ENCODE peak calls at places on chromosomes 1 and 21, in ten cellular contexts. J is Peyer's patch, G is fibroblast of lung, X is left ventricle myocardium inferior, D is AG04450, Q is thyroid gland, U is A549, Z is MM.1S, O is GM12865, S is stomach. E is an unnamed sample.

GRCh38 chr1:113536182-113536780 is 146.0 kb downstream of the MAGI3 start:
- DNase-seq in J (no peak), G (peak), X (no peak), D (no peak), Q (no peak), U (no peak), Z (no peak), O (no peak), S (no peak), E (no peak)

GRCh38 chr1:163410073-163410522 is 88.3 kb downstream of the NUF2 start:
- DNase-seq in J (peak), G (peak), X (no peak), D (peak), Q (peak), U (peak), Z (peak), O (peak), S (peak), E (peak)

GRCh38 chr1:187261637-187262036 is 432.9 kb downstream of the PLA2G4A start:
- DNase-seq in J (no peak), G (peak), X (no peak), D (peak), Q (no peak), U (no peak), Z (no peak), O (no peak), S (no peak), E (no peak)

GRCh38 chr1:54471588-54471987 is 65.4 kb upstream of the SSBP3 start:
- DNase-seq in J (no peak), G (no peak), X (no peak), D (no peak), Q (no peak), U (no peak), Z (no peak), O (no peak), S (no peak), E (no peak)

GRCh38 chr1:201711811-201712210 is 117.1 kb upstream of the IPO9 start:
- DNase-seq in J (no peak), G (peak), X (no peak), D (no peak), Q (no peak), U (no peak), Z (no peak), O (no peak), S (no peak), E (no peak)

GRCh38 chr1:93471284-93471683 is 23.4 kb downstream of the FNBP1L start:
- DNase-seq in J (no peak), G (no peak), X (no peak), D (no peak), Q (no peak), U (no peak), Z (no peak), O (no peak), S (no peak), E (no peak)

GRCh38 chr1:53617382-53618217 is 121.4 kb downstream of the GLIS1 start:
- DNase-seq in J (peak), G (peak), X (no peak), D (peak), Q (no peak), U (no peak), Z (no peak), O (no peak), S (peak), E (no peak)

GRCh38 chr1:204461331-204462228 is 33.0 kb downstream of the PIK3C2B start:
- DNase-seq in J (peak), G (no peak), X (peak), D (no peak), Q (no peak), U (no peak), Z (no peak), O (peak), S (no peak), E (no peak)

GRCh38 chr1:59116920-59117542 is 179.9 kb upstream of the FGGY start:
- DNase-seq in J (no peak), G (peak), X (no peak), D (no peak), Q (no peak), U (no peak), Z (no peak), O (no peak), S (no peak), E (no peak)

GRCh38 chr1:113138778-113139177 is 65.8 kb downstream of the LRIG2 start:
- DNase-seq in J (no peak), G (no peak), X (no peak), D (no peak), Q (no peak), U (no peak), Z (no peak), O (no peak), S (no peak), E (no peak)

GRCh38 chr1:90223401-90223800 is 228.5 kb downstream of the ZNF326 start:
- DNase-seq in J (no peak), G (no peak), X (no peak), D (no peak), Q (no peak), U (no peak), Z (no peak), O (no peak), S (no peak), E (no peak)

GRCh38 chr1:163897401-163898169 is 575.8 kb downstream of the NUF2 start:
- DNase-seq in J (no peak), G (peak), X (peak), D (no peak), Q (no peak), U (peak), Z (no peak), O (no peak), S (no peak), E (no peak)

GRCh38 chr1:200379431-200379755 is 30.4 kb downstream of the ZNF281 start:
- DNase-seq in J (no peak), G (peak), X (no peak), D (peak), Q (no peak), U (peak), Z (no peak), O (no peak), S (no peak), E (no peak)

GRCh38 chr1:157144509-157144908 is 6.3 kb upstream of the ETV3 start:
- DNase-seq in J (no peak), G (no peak), X (no peak), D (no peak), Q (no peak), U (no peak), Z (no peak), O (no peak), S (no peak), E (no peak)

GRCh38 chr21:43323244-43324005 is 103.5 kb downstream of the SIK1 start:
- DNase-seq in J (no peak), G (no peak), X (peak), D (no peak), Q (peak), U (no peak), Z (no peak), O (no peak), S (peak), E (no peak)

DNA sequence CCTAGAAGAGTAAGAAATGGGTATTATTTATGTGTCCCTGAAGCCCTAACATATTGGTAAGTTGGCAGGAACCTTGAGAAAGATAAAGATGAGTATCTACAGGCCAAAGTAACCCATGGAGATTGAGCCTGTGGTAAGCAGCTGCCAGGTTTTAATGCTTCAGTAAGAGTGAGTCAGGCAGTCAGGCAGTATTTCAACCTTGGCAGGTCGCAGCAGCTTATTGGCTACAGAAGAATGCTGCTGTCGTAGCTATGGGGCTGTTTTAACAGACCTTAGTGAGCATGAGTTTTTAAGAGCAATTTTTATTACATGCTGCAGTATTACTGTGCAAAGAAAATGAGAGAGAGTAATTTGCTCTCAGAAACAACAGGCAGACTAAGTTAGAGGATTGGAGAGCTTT is 10.3 kb upstream of the SLC30A10 start:
- DNase-seq in J (no peak), G (peak), X (no peak), D (no peak), Q (peak), U (no peak), Z (no peak), O (no peak), S (no peak), E (no peak)
- TF ChIP-seq CTCF in J (no peak), G (no peak), X (no peak), D (no peak), Q (no peak), U (no peak), Z (no peak), O (no peak), S (no peak), E (no peak)

GRCh38 chr1:212284332-212284743 is 872 bp upstream of the PPP2R5A start:
- DNase-seq in J (no peak), G (peak), X (no peak), D (no peak), Q (no peak), U (no peak), Z (no peak), O (no peak), S (no peak), E (no peak)

GRCh38 chr1:212283741-212284140 is 1.5 kb upstream of the PPP2R5A start:
- DNase-seq in J (no peak), G (no peak), X (no peak), D (no peak), Q (no peak), U (no peak), Z (no peak), O (no peak), S (no peak), E (no peak)

GRCh38 chr1:212285685-212286436 is 651 bp downstream of the PPP2R5A start:
- DNase-seq in J (peak), G (peak), X (peak), D (no peak), Q (peak), U (peak), Z (peak), O (peak), S (peak), E (peak)

GRCh38 chr1:212286437-212287131 is 1.4 kb downstream of the PPP2R5A start:
- DNase-seq in J (no peak), G (peak), X (no peak), D (no peak), Q (peak), U (no peak), Z (no peak), O (no peak), S (peak), E (peak)

GRCh38 chr1:212284744-212285684 is at the start of gene PPP2R5A:
- DNase-seq in J (peak), G (peak), X (peak), D (peak), Q (peak), U (peak), Z (peak), O (peak), S (peak), E (peak)
- TF ChIP-seq CTCF in J (peak), G (no peak), X (peak), D (peak), Q (peak), U (peak), Z (peak), O (peak), S (peak), E (peak)

GRCh38 chr1:172609528-172609927 is 49.4 kb upstream of the FASLG start:
- DNase-seq in J (no peak), G (peak), X (no peak), D (no peak), Q (no peak), U (no peak), Z (no peak), O (peak), S (no peak), E (no peak)
- TF ChIP-seq CTCF in J (no peak), G (no peak), X (peak), D (peak), Q (no peak), U (peak), Z (peak), O (peak), S (no peak), E (peak)

DNA sequence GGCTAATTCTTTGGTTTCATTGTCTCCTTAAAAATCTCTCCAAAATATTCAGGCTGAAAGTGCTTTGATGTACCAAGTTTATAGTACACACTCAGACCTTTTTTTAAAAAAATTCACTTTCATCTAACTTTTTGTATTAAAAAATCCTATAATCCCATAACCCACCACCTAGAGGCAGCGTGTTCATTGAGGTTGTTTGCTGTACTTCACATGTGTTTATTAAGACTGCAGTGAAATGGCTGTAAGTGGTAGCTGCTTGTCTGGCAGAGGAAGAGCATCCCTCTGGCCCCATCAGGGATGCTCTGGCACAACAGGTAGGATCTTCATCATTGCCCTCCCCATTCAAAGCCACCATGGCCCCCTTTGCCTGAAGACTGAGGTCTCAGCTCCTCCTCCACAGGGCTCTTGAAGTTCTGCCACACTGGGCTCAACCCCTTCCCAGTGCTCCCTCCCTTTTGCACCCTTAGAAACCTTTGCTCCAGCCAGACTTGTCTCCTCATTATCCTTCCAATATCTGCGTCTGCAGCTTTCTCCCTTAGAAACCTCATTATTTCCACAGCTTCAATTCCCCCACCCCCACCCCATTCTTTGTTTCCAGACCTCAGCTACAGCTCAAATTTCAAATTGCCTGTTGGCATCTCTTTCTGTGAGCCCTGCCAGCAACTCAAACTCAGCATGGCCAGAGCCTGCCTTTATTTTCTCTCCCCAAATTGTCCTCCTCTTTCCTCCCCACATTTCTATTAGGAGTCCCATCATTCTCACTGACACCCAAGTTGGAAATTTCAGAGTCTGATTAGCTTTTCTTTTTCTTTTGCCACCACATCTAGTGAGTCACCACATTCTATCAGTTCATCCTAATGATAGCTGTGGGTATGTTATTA is 369.6 kb upstream of the USP24 start:
- DNase-seq in J (no peak), G (peak), X (no peak), D (no peak), Q (peak), U (no peak), Z (no peak), O (no peak), S (no peak), E (no peak)
- TF ChIP-seq CTCF in J (no peak), G (no peak), X (no peak), D (peak), Q (no peak), U (no peak), Z (no peak), O (no peak), S (no peak), E (no peak)

DNA sequence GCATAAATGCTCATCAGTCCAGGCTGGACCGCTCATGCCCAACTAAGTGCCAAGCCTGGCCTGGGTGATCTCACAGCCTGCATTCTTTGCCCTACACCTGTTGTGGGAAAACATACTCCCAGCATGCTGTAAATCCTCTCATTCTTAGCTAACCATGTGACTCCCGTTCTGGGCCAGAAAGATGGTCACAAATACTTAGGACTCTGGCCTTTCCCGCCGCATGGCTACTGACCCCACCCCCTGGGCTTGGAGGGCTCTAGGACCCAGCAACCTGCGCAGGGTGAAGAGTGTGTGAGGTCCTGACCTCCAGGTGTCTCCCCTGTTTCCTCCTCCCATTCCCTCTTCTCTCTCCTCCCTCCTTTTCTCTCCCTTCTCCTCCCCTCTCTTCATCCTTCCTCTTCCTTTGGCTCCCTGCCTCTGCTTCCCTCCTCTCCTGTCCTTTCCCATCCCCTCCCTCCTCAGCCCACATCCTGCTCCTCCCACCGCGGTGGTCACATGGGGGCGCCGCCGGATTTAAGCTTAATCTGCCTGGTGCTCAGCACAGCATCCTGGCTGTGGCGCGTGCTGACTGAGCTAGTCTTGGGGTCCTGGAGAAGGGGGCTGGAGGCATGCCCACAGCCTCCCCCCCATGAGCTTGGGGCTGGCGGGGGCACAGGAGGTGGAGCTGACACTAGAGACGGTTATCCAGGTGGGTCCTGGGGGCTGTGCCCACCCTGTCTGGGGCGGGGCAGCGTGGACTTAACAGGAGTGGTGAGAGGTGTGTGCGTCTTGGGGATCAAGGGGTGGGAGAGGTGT is at the start of gene CROCC:
- DNase-seq in J (peak), G (peak), X (peak), D (no peak), Q (peak), U (no peak), Z (no peak), O (no peak), S (no peak), E (no peak)
- TF ChIP-seq CTCF in J (no peak), G (no peak), X (no peak), D (no peak), Q (no peak), U (no peak), Z (no peak), O (no peak), S (no peak), E (no peak)

GRCh38 chr1:232629250-232630046 is 485 bp downstream of the SIPA1L2 start:
- DNase-seq in J (peak), G (peak), X (peak), D (no peak), Q (peak), U (peak), Z (no peak), O (peak), S (no peak), E (peak)
- TF ChIP-seq CTCF in J (no peak), G (no peak), X (no peak), D (no peak), Q (peak), U (no peak), Z (no peak), O (no peak), S (no peak), E (no peak)